ENCODE peak calls at places on chromosomes 6 and 20, in nine cellular contexts. C is sigmoid colon, O is stomach, H is Peyer's patch, U is tibial nerve, V is IMR-90, N is upper lobe of left lung, I is heart left ventricle, Y is testis. T is an unnamed sample.

GRCh38 chr20:46721476-46721875 is 12.0 kb downstream of the SLC2A10 start:
- DNase-seq in C (no peak), N (no peak), V (no peak), I (no peak), U (no peak), H (no peak), Y (no peak), O (no peak), T (no peak)

GRCh38 chr6:21103626-21104224 is 489.8 kb upstream of the SOX4 start:
- DNase-seq in C (no peak), N (no peak), U (no peak), I (no peak), V (peak; percentile 52), O (no peak), H (no peak), Y (no peak), T (no peak)

GRCh38 chr20:26167499-26167898 is 470.8 kb upstream of the ZNF337 start:
- DNase-seq in N (no peak), U (no peak), H (no peak), C (no peak), I (no peak), O (no peak), V (peak; percentile 31), Y (no peak), T (no peak)

GRCh38 chr6:71733970-71734899 is 152.1 kb upstream of the RIMS1 start:
- DNase-seq in H (no peak), O (no peak), I (no peak), N (no peak), Y (no peak), V (peak; percentile 4), C (no peak), U (no peak), T (no peak)

GRCh38 chr6:106119526-106119925 is 33.4 kb downstream of the PRDM1 start:
- DNase-seq in O (no peak), H (no peak), N (peak; percentile 80), V (no peak), I (no peak), C (no peak), Y (no peak), U (no peak), T (no peak)

GRCh38 chr6:45394586-45395095 is 16.9 kb upstream of the SUPT3H start:
- DNase-seq in N (no peak), Y (no peak), H (no peak), C (no peak), O (no peak), U (no peak), V (no peak), I (no peak), T (no peak)

GRCh38 chr20:61056136-61056535 is 195.9 kb upstream of the CDH4 start:
- DNase-seq in U (no peak), V (no peak), O (no peak), Y (no peak), I (no peak), N (no peak), H (no peak), C (peak; percentile 36), T (no peak)

GRCh38 chr6:41071501-41071922 is 644 bp downstream of the OARD1 start:
- DNase-seq in C (no peak), I (no peak), V (peak; percentile 76), N (peak; percentile 42), O (no peak), H (peak; percentile 92), U (no peak), Y (peak; percentile 89), T (no peak)

GRCh38 chr6:3228791-3229565 is 1.5 kb upstream of the TUBB2B start:
- DNase-seq in I (no peak), U (no peak), H (no peak), N (peak; percentile 85), Y (no peak), O (no peak), C (no peak), V (no peak), T (no peak)

GRCh38 chr6:3229566-3230274 is 2.3 kb upstream of the TUBB2B start:
- DNase-seq in O (no peak), V (no peak), U (no peak), Y (no peak), N (peak; percentile 85), I (no peak), C (no peak), H (no peak), T (no peak)

GRCh38 chr6:3228046-3228671 is 706 bp upstream of the TUBB2B start:
- DNase-seq in V (no peak), H (no peak), O (no peak), N (peak; percentile 85), Y (no peak), C (no peak), I (no peak), U (no peak), T (no peak)

GRCh38 chr6:3226422-3227362 is 761 bp downstream of the TUBB2B start:
- DNase-seq in H (no peak), I (no peak), O (no peak), C (no peak), N (peak; percentile 89), Y (no peak), U (no peak), V (no peak), T (no peak)

GRCh38 chr6:3227363-3228045 is at the start of gene TUBB2B:
- DNase-seq in H (no peak), V (peak; percentile 37), Y (no peak), O (no peak), U (no peak), I (no peak), N (peak; percentile 85), C (peak; percentile 73), T (no peak)
- H3K4me3 ChIP-seq in H (peak within 1 kb of the TSS; percentile 37), V (peak within 1 kb of the TSS; percentile 42), Y (peak within 1 kb of the TSS; percentile 15), O (peak within 1 kb of the TSS; percentile 37), U (peak within 1 kb of the TSS; percentile 50), I (peak within 1 kb of the TSS; percentile 41), N (peak within 1 kb of the TSS; percentile 20), C (peak within 1 kb of the TSS; percentile 56), T (peak within 1 kb of the TSS; percentile 52)

GRCh38 chr6:7139835-7140470 is 32.2 kb downstream of the RREB1 start:
- DNase-seq in C (no peak), I (no peak), Y (no peak), H (no peak), N (no peak), O (no peak), U (no peak), V (no peak), T (no peak)

GRCh38 chr6:7143161-7143974 is 35.6 kb downstream of the RREB1 start:
- DNase-seq in Y (peak; percentile 63), V (no peak), O (no peak), C (no peak), N (no peak), I (no peak), U (no peak), H (no peak), T (no peak)

GRCh38 chr6:7142228-7142801 is 34.6 kb downstream of the RREB1 start:
- DNase-seq in O (no peak), C (no peak), U (no peak), N (peak; percentile 69), I (no peak), H (no peak), Y (no peak), V (no peak), T (no peak)

GRCh38 chr6:7138921-7139358 is 31.2 kb downstream of the RREB1 start:
- DNase-seq in C (no peak), V (no peak), I (peak; percentile 54), O (peak; percentile 70), N (no peak), U (no peak), Y (no peak), H (peak; percentile 71), T (no peak)

DNA sequence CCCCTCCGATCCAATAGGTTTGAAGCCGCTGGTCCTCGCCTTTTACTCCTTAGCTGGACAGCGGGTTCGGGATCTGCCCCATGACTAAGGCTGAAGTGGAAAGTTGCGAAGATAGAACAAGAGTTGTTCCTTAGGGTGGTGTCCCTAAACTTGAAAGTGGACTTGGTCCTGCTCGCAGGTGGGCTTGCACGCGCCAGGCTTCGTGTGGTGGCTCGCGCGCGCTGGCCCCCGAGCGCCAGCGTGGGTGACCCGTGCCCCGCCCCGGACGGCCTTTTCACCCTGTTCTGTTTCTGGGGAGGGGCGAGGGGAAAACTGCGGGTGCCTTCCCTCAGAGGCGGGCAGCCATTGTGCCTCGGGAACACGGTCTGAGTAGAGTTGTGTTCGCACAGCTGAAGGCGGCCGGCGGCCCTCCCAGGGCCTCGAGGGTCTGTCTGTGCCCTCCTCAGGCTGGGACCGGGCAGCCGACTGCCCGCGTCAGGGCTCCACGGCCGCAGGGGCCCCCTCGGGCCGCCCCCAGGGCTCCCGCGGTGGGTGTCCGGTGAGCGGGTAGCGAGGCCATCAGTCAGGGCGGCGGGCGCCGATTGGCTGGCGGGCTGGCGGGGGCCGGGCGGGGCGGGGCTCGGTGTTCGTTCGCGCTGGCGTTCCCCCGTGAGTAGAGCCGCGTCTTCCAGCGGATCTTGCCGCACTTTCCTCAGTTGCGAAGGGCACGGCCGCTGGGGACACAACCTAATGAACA is 33.0 kb downstream of the RREB1 start:
- DNase-seq in O (peak; percentile 90), H (peak; percentile 93), U (peak; percentile 85), C (peak; percentile 95), V (peak; percentile 66), I (peak; percentile 92), Y (peak; percentile 94), N (peak; percentile 98), T (no peak)
- H3K4me1 ChIP-seq in O (peaks cover 72% of the 10 kb centered on the region), H (peaks cover 76% of the 10 kb centered on the region), U (peaks cover 82% of the 10 kb centered on the region), C (peaks cover 57% of the 10 kb centered on the region), V (peaks cover 24% of the 10 kb centered on the region), I (peaks cover 86% of the 10 kb centered on the region), Y (peaks cover 63% of the 10 kb centered on the region), N (peaks cover 64% of the 10 kb centered on the region), T (peaks cover 72% of the 10 kb centered on the region)

GRCh38 chr20:36064661-36065426 is 89.7 kb upstream of the EPB41L1 start:
- DNase-seq in U (peak; percentile 94), C (peak; percentile 97), Y (peak; percentile 96), V (peak; percentile 70), H (peak; percentile 98), I (peak; percentile 96), N (peak; percentile 100), O (peak; percentile 98), T (peak; percentile 92)

GRCh38 chr20:36063916-36064660 is 90.5 kb upstream of the EPB41L1 start:
- DNase-seq in U (no peak), N (no peak), V (no peak), H (no peak), I (no peak), O (no peak), Y (peak; percentile 30), C (no peak), T (no peak)

GRCh38 chr20:36061754-36062153 is 92.8 kb upstream of the EPB41L1 start:
- DNase-seq in U (no peak), V (no peak), Y (peak; percentile 33), C (no peak), O (no peak), I (peak; percentile 40), H (no peak), N (no peak), T (no peak)

GRCh38 chr20:36062799-36063198 is 91.7 kb upstream of the EPB41L1 start:
- DNase-seq in U (no peak), V (no peak), C (no peak), I (no peak), Y (no peak), O (no peak), N (no peak), H (no peak), T (no peak)

GRCh38 chr20:36060676-36061075 is 92.3 kb downstream of the CNBD2 start:
- DNase-seq in H (no peak), O (no peak), V (no peak), N (no peak), U (no peak), C (no peak), I (no peak), Y (no peak), T (no peak)
- TF ChIP-seq POLR2A in H (no peak), O (no peak), V (no peak), N (no peak), U (no peak), C (no peak), I (no peak), Y (no peak), T (no peak)

GRCh38 chr20:49167811-49168507 is 20.2 kb downstream of the STAU1 start:
- DNase-seq in H (no peak), U (no peak), C (no peak), O (no peak), V (peak; percentile 31), N (no peak), Y (no peak), I (no peak), T (no peak)
- H3K4me3 ChIP-seq in H (no peak overlapping the region), U (no peak overlapping the region), C (no peak overlapping the region), O (no peak overlapping the region), V (no peak overlapping the region), N (no peak overlapping the region), Y (no peak overlapping the region), I (no peak overlapping the region), T (no peak overlapping the region)

T was measured in vagina.